ENCODE peak calls at places on chromosomes 2 and 18, in nine cellular contexts. A is sciatic nerve; M is H54; S is HTR-8/SVneo; O is GM20000; T is activated naive CD4-positive, alpha-beta T cell; J is GM04504; W is C1 segment of cervical spinal cord; R is posterior cingulate gyrus. L is an unnamed sample.

GRCh38 chr2:107108556-107108955 is 222.6 kb upstream of the ST6GAL2 start:
- DNase-seq in M (no peak), W (no peak), S (no peak), A (no peak), J (no peak), O (no peak), R (no peak), T (no peak), L (no peak)

GRCh38 chr2:138078153-138078552 is 113.9 kb downstream of the HNMT start:
- DNase-seq in J (no peak), W (no peak), O (no peak), S (no peak), A (no peak), T (no peak), M (no peak), R (no peak), L (no peak)

GRCh38 chr2:134352844-134353243 is 99.0 kb downstream of the MGAT5 start:
- DNase-seq in S (no peak), O (no peak), R (no peak), M (no peak), T (no peak), A (no peak), J (no peak), W (no peak), L (no peak)

GRCh38 chr18:37487400-37487831 is 78.2 kb downstream of the CELF4 start:
- DNase-seq in T (no peak), R (no peak), S (no peak), W (no peak), A (no peak), J (no peak), M (no peak), O (no peak), L (no peak)

GRCh38 chr2:175805442-175806114 is 196.5 kb downstream of the LNPK start:
- DNase-seq in S (no peak), R (no peak), M (no peak), J (no peak), A (no peak), W (no peak), T (no peak), O (no peak), L (no peak)

GRCh38 chr18:69790649-69791048 is 157.0 kb downstream of the CD226 start:
- DNase-seq in W (no peak), O (no peak), J (no peak), A (no peak), R (no peak), T (no peak), M (no peak), S (no peak), L (no peak)

GRCh38 chr2:44941551-44942234 is at the start of gene SIX3:
- DNase-seq in W (no peak), S (no peak), J (no peak), T (no peak), O (peak; percentile 90), A (no peak), M (no peak), R (no peak), L (no peak)

GRCh38 chr2:192267484-192267883 is 72.8 kb upstream of the TMEFF2 start:
- DNase-seq in O (no peak), S (peak; percentile 21), M (peak; percentile 5), J (peak; percentile 46), A (no peak), R (no peak), W (no peak), T (no peak), L (no peak)

GRCh38 chr2:96146151-96146880 is 1.1 kb upstream of the DUSP2 start:
- DNase-seq in R (peak; percentile 17), A (peak; percentile 68), W (peak; percentile 26), M (no peak), S (no peak), O (peak; percentile 86), J (no peak), T (peak; percentile 69), L (peak; percentile 68)

GRCh38 chr2:59223737-59224136 is 982.6 kb upstream of the FANCL start:
- DNase-seq in J (no peak), T (no peak), S (no peak), R (no peak), O (no peak), W (no peak), A (no peak), M (no peak), L (peak; percentile 26)

GRCh38 chr18:78554944-78555608 is 424.5 kb upstream of the SALL3 start:
- DNase-seq in R (no peak), T (no peak), A (no peak), O (no peak), W (no peak), M (no peak), S (no peak), J (no peak), L (no peak)

GRCh38 chr18:51051105-51051712 is 21.2 kb downstream of the SMAD4 start:
- DNase-seq in O (no peak), R (no peak), S (no peak), W (no peak), M (no peak), A (no peak), T (no peak), J (peak; percentile 25), L (no peak)

GRCh38 chr2:8087480-8087840 is 594.4 kb upstream of the ID2 start:
- DNase-seq in R (no peak), W (no peak), S (no peak), A (no peak), T (no peak), O (no peak), M (no peak), J (no peak), L (no peak)

GRCh38 chr2:227864161-227864756 is 7.2 kb upstream of the DAW1 start:
- DNase-seq in R (no peak), S (no peak), O (no peak), W (no peak), M (no peak), J (no peak), T (no peak), A (no peak), L (no peak)

GRCh38 chr18:70380915-70381896 is 92.4 kb downstream of the SOCS6 start:
- DNase-seq in O (no peak), R (peak; percentile 44), S (no peak), A (no peak), T (no peak), M (no peak), W (peak; percentile 51), J (no peak), L (peak; percentile 26)

GRCh38 chr2:110770696-110771425 is 38.5 kb downstream of the ACOXL start:
- DNase-seq in O (no peak), A (no peak), T (no peak), R (no peak), M (no peak), S (peak; percentile 34), J (peak; percentile 21), W (no peak), L (peak; percentile 55)

GRCh38 chr2:18369750-18370149 is 190.7 kb downstream of the RDH14 start:
- DNase-seq in A (no peak), M (no peak), W (no peak), R (no peak), O (no peak), J (no peak), T (no peak), S (no peak), L (no peak)

GRCh38 chr18:31661965-31662364 is 22.4 kb downstream of the B4GALT6 start:
- DNase-seq in M (no peak), S (no peak), A (no peak), T (no peak), J (no peak), R (no peak), O (no peak), W (no peak), L (no peak)

GRCh38 chr2:14626873-14627272 is 5.6 kb upstream of the LRATD1 start:
- DNase-seq in M (no peak), S (no peak), R (no peak), W (no peak), T (no peak), O (no peak), A (no peak), J (no peak), L (no peak)

GRCh38 chr2:64876137-64876647 is 113.0 kb upstream of the SLC1A4 start:
- DNase-seq in R (no peak), S (peak; percentile 79), A (no peak), W (no peak), T (no peak), M (peak; percentile 72), O (no peak), J (peak; percentile 52), L (no peak)

GRCh38 chr18:74367905-74368304 is 52.3 kb downstream of the C18orf63 start:
- DNase-seq in M (no peak), S (no peak), W (no peak), R (no peak), O (no peak), T (no peak), J (no peak), A (no peak), L (peak; percentile 60)

L was measured in left ventricle myocardium superior.